ENCODE peak calls at places on chromosomes 1 and 21, in ten cellular contexts. One of them, this sample, is unnamed.

GRCh38 chr1:162633327-162633762 is 1.1 kb downstream of the DDR2 start:
- DNase-seq in EL: no peak
- DNase-seq in T1000: no peak
- DNase-seq in GM12865: peak
- DNase-seq in epithelial cell of esophagus: no peak
- DNase-seq in HAP-1: no peak
- DNase-seq in CD8-positive, alpha-beta T cell: no peak
- DNase-seq in stimulated activated CD4-positive, alpha-beta T cell treated with anti-CD3 and anti-CD28 coated beads, Interleukin-12 subunit alpha, Interleukin-12 subunit beta, amount 100 ng/mL, for 4 hours: no peak
- DNase-seq in NCI-H1105 treated with DMSO at 0.1 percent for 48 hours: no peak
- DNase-seq in NCI-H2081: no peak
- DNase-seq in this sample: peak

GRCh38 chr1:198948895-198949659 is 310.2 kb downstream of the PTPRC start:
- DNase-seq in EL: no peak
- DNase-seq in T1000: no peak
- DNase-seq in GM12865: no peak
- DNase-seq in epithelial cell of esophagus: no peak
- DNase-seq in HAP-1: no peak
- DNase-seq in CD8-positive, alpha-beta T cell: no peak
- DNase-seq in stimulated activated CD4-positive, alpha-beta T cell treated with anti-CD3 and anti-CD28 coated beads, Interleukin-12 subunit alpha, Interleukin-12 subunit beta, amount 100 ng/mL, for 4 hours: no peak
- DNase-seq in NCI-H1105 treated with DMSO at 0.1 percent for 48 hours: no peak
- DNase-seq in NCI-H2081: no peak
- DNase-seq in this sample: no peak

GRCh38 chr21:34640858-34641257 is 25.9 kb upstream of the RCAN1 start:
- DNase-seq in EL: peak
- DNase-seq in T1000: peak
- DNase-seq in GM12865: no peak
- DNase-seq in epithelial cell of esophagus: peak
- DNase-seq in HAP-1: no peak
- DNase-seq in CD8-positive, alpha-beta T cell: no peak
- DNase-seq in stimulated activated CD4-positive, alpha-beta T cell treated with anti-CD3 and anti-CD28 coated beads, Interleukin-12 subunit alpha, Interleukin-12 subunit beta, amount 100 ng/mL, for 4 hours: no peak
- DNase-seq in NCI-H1105 treated with DMSO at 0.1 percent for 48 hours: no peak
- DNase-seq in NCI-H2081: no peak
- DNase-seq in this sample: peak

GRCh38 chr1:29490204-29490934 is 254.0 kb downstream of the PTPRU start:
- DNase-seq in EL: no peak
- DNase-seq in T1000: no peak
- DNase-seq in GM12865: no peak
- DNase-seq in epithelial cell of esophagus: no peak
- DNase-seq in HAP-1: no peak
- DNase-seq in CD8-positive, alpha-beta T cell: no peak
- DNase-seq in stimulated activated CD4-positive, alpha-beta T cell treated with anti-CD3 and anti-CD28 coated beads, Interleukin-12 subunit alpha, Interleukin-12 subunit beta, amount 100 ng/mL, for 4 hours: no peak
- DNase-seq in NCI-H1105 treated with DMSO at 0.1 percent for 48 hours: peak
- DNase-seq in NCI-H2081: peak
- DNase-seq in this sample: no peak

GRCh38 chr1:64172458-64172983 is 30.9 kb upstream of the UBE2U start:
- DNase-seq in EL: peak
- DNase-seq in T1000: no peak
- DNase-seq in GM12865: peak
- DNase-seq in epithelial cell of esophagus: no peak
- DNase-seq in HAP-1: peak
- DNase-seq in CD8-positive, alpha-beta T cell: no peak
- DNase-seq in stimulated activated CD4-positive, alpha-beta T cell treated with anti-CD3 and anti-CD28 coated beads, Interleukin-12 subunit alpha, Interleukin-12 subunit beta, amount 100 ng/mL, for 4 hours: no peak
- DNase-seq in NCI-H1105 treated with DMSO at 0.1 percent for 48 hours: peak
- DNase-seq in NCI-H2081: peak
- DNase-seq in this sample: peak

GRCh38 chr1:207581496-207582168 is 63.3 kb upstream of the CR1L start:
- DNase-seq in EL: no peak
- DNase-seq in T1000: no peak
- DNase-seq in GM12865: no peak
- DNase-seq in epithelial cell of esophagus: no peak
- DNase-seq in HAP-1: no peak
- DNase-seq in CD8-positive, alpha-beta T cell: no peak
- DNase-seq in stimulated activated CD4-positive, alpha-beta T cell treated with anti-CD3 and anti-CD28 coated beads, Interleukin-12 subunit alpha, Interleukin-12 subunit beta, amount 100 ng/mL, for 4 hours: no peak
- DNase-seq in NCI-H1105 treated with DMSO at 0.1 percent for 48 hours: no peak
- DNase-seq in NCI-H2081: no peak
- DNase-seq in this sample: no peak

GRCh38 chr21:35775778-35776515 is 284.4 kb downstream of the SETD4 start:
- DNase-seq in EL: no peak
- DNase-seq in T1000: no peak
- DNase-seq in GM12865: no peak
- DNase-seq in epithelial cell of esophagus: peak
- DNase-seq in HAP-1: no peak
- DNase-seq in CD8-positive, alpha-beta T cell: no peak
- DNase-seq in stimulated activated CD4-positive, alpha-beta T cell treated with anti-CD3 and anti-CD28 coated beads, Interleukin-12 subunit alpha, Interleukin-12 subunit beta, amount 100 ng/mL, for 4 hours: no peak
- DNase-seq in NCI-H1105 treated with DMSO at 0.1 percent for 48 hours: no peak
- DNase-seq in NCI-H2081: no peak
- DNase-seq in this sample: no peak

GRCh38 chr1:35558374-35559316 is 1.0 kb downstream of the NCDN start:
- DNase-seq in EL: peak
- DNase-seq in T1000: no peak
- DNase-seq in GM12865: no peak
- DNase-seq in epithelial cell of esophagus: no peak
- DNase-seq in HAP-1: peak
- DNase-seq in CD8-positive, alpha-beta T cell: no peak
- DNase-seq in stimulated activated CD4-positive, alpha-beta T cell treated with anti-CD3 and anti-CD28 coated beads, Interleukin-12 subunit alpha, Interleukin-12 subunit beta, amount 100 ng/mL, for 4 hours: no peak
- DNase-seq in NCI-H1105 treated with DMSO at 0.1 percent for 48 hours: no peak
- DNase-seq in NCI-H2081: peak
- DNase-seq in this sample: no peak

GRCh38 chr1:11051781-11052510 is 4.9 kb upstream of the MASP2 start:
- DNase-seq in EL: no peak
- DNase-seq in T1000: no peak
- DNase-seq in GM12865: peak
- DNase-seq in epithelial cell of esophagus: no peak
- DNase-seq in HAP-1: peak
- DNase-seq in CD8-positive, alpha-beta T cell: no peak
- DNase-seq in stimulated activated CD4-positive, alpha-beta T cell treated with anti-CD3 and anti-CD28 coated beads, Interleukin-12 subunit alpha, Interleukin-12 subunit beta, amount 100 ng/mL, for 4 hours: no peak
- DNase-seq in NCI-H1105 treated with DMSO at 0.1 percent for 48 hours: no peak
- DNase-seq in NCI-H2081: no peak
- DNase-seq in this sample: no peak

GRCh38 chr1:10640079-10640578 is 156.3 kb downstream of the CASZ1 start:
- DNase-seq in EL: no peak
- DNase-seq in T1000: no peak
- DNase-seq in GM12865: no peak
- DNase-seq in epithelial cell of esophagus: no peak
- DNase-seq in HAP-1: no peak
- DNase-seq in CD8-positive, alpha-beta T cell: no peak
- DNase-seq in stimulated activated CD4-positive, alpha-beta T cell treated with anti-CD3 and anti-CD28 coated beads, Interleukin-12 subunit alpha, Interleukin-12 subunit beta, amount 100 ng/mL, for 4 hours: no peak
- DNase-seq in NCI-H1105 treated with DMSO at 0.1 percent for 48 hours: peak
- DNase-seq in NCI-H2081: peak
- DNase-seq in this sample: no peak

GRCh38 chr1:206430031-206430983 is 40.0 kb upstream of the IKBKE start:
- DNase-seq in EL: peak
- DNase-seq in T1000: no peak
- DNase-seq in GM12865: peak
- DNase-seq in epithelial cell of esophagus: peak
- DNase-seq in HAP-1: no peak
- DNase-seq in CD8-positive, alpha-beta T cell: no peak
- DNase-seq in stimulated activated CD4-positive, alpha-beta T cell treated with anti-CD3 and anti-CD28 coated beads, Interleukin-12 subunit alpha, Interleukin-12 subunit beta, amount 100 ng/mL, for 4 hours: no peak
- DNase-seq in NCI-H1105 treated with DMSO at 0.1 percent for 48 hours: no peak
- DNase-seq in NCI-H2081: no peak
- DNase-seq in this sample: peak

GRCh38 chr1:20819818-20820217 is 32.7 kb upstream of the HP1BP3 start:
- DNase-seq in EL: no peak
- DNase-seq in T1000: no peak
- DNase-seq in GM12865: no peak
- DNase-seq in epithelial cell of esophagus: no peak
- DNase-seq in HAP-1: no peak
- DNase-seq in CD8-positive, alpha-beta T cell: no peak
- DNase-seq in stimulated activated CD4-positive, alpha-beta T cell treated with anti-CD3 and anti-CD28 coated beads, Interleukin-12 subunit alpha, Interleukin-12 subunit beta, amount 100 ng/mL, for 4 hours: no peak
- DNase-seq in NCI-H1105 treated with DMSO at 0.1 percent for 48 hours: no peak
- DNase-seq in NCI-H2081: no peak
- DNase-seq in this sample: no peak